ENCODE peak calls at places on chromosomes 11 and 22, in eight cellular contexts. One of them, this sample, is unnamed.

GRCh38 chr11:47161134-47161854 is 15.4 kb downstream of the ARFGAP2 start:
- DNase-seq in posterior cingulate gyrus: no peak
- DNase-seq in DMS153: peak
- DNase-seq in glutamatergic neuron: peak
- DNase-seq in progenitor cell of endocrine pancreas: peak
- DNase-seq in Peyer's patch: peak
- DNase-seq in stimulated activated CD4-positive, alpha-beta T cell treated with anti-CD3 and anti-CD28 coated beads, Interleukin-2, amount 100 ng/mL, for 24 hours: peak
- DNase-seq in prostate gland: peak
- DNase-seq in this sample: peak

GRCh38 chr11:65355776-65356393 is 1.3 kb downstream of the TIGD3 start:
- DNase-seq in stimulated activated CD4-positive, alpha-beta T cell treated with anti-CD3 and anti-CD28 coated beads, Interleukin-2, amount 100 ng/mL, for 24 hours: no peak
- DNase-seq in prostate gland: peak
- DNase-seq in Peyer's patch: peak
- DNase-seq in progenitor cell of endocrine pancreas: no peak
- DNase-seq in glutamatergic neuron: peak
- DNase-seq in DMS153: no peak
- DNase-seq in posterior cingulate gyrus: peak
- DNase-seq in this sample: no peak

GRCh38 chr11:71324788-71325417 is 72.5 kb upstream of the SHANK2 start:
- DNase-seq in progenitor cell of endocrine pancreas: no peak
- DNase-seq in glutamatergic neuron: no peak
- DNase-seq in posterior cingulate gyrus: no peak
- DNase-seq in stimulated activated CD4-positive, alpha-beta T cell treated with anti-CD3 and anti-CD28 coated beads, Interleukin-2, amount 100 ng/mL, for 24 hours: no peak
- DNase-seq in prostate gland: no peak
- DNase-seq in DMS153: no peak
- DNase-seq in Peyer's patch: peak
- DNase-seq in this sample: no peak

GRCh38 chr11:120546312-120547205 is 35.0 kb downstream of the GRIK4 start:
- DNase-seq in progenitor cell of endocrine pancreas: no peak
- DNase-seq in Peyer's patch: peak
- DNase-seq in prostate gland: no peak
- DNase-seq in posterior cingulate gyrus: no peak
- DNase-seq in glutamatergic neuron: no peak
- DNase-seq in stimulated activated CD4-positive, alpha-beta T cell treated with anti-CD3 and anti-CD28 coated beads, Interleukin-2, amount 100 ng/mL, for 24 hours: no peak
- DNase-seq in DMS153: no peak
- DNase-seq in this sample: peak

GRCh38 chr11:63929616-63930015 is 9.2 kb upstream of the NAA40 start:
- DNase-seq in progenitor cell of endocrine pancreas: no peak
- DNase-seq in glutamatergic neuron: no peak
- DNase-seq in stimulated activated CD4-positive, alpha-beta T cell treated with anti-CD3 and anti-CD28 coated beads, Interleukin-2, amount 100 ng/mL, for 24 hours: no peak
- DNase-seq in Peyer's patch: no peak
- DNase-seq in prostate gland: no peak
- DNase-seq in posterior cingulate gyrus: no peak
- DNase-seq in DMS153: no peak
- DNase-seq in this sample: no peak

GRCh38 chr11:72781063-72781312 is 12.9 kb downstream of the STARD10 start:
- DNase-seq in DMS153: no peak
- DNase-seq in progenitor cell of endocrine pancreas: no peak
- DNase-seq in posterior cingulate gyrus: no peak
- DNase-seq in prostate gland: peak
- DNase-seq in Peyer's patch: no peak
- DNase-seq in stimulated activated CD4-positive, alpha-beta T cell treated with anti-CD3 and anti-CD28 coated beads, Interleukin-2, amount 100 ng/mL, for 24 hours: no peak
- DNase-seq in glutamatergic neuron: no peak
- DNase-seq in this sample: peak

GRCh38 chr11:116072776-116073175 is 568.6 kb upstream of the CADM1 start:
- DNase-seq in glutamatergic neuron: peak
- DNase-seq in Peyer's patch: no peak
- DNase-seq in stimulated activated CD4-positive, alpha-beta T cell treated with anti-CD3 and anti-CD28 coated beads, Interleukin-2, amount 100 ng/mL, for 24 hours: no peak
- DNase-seq in progenitor cell of endocrine pancreas: no peak
- DNase-seq in DMS153: no peak
- DNase-seq in posterior cingulate gyrus: no peak
- DNase-seq in prostate gland: no peak
- DNase-seq in this sample: peak

GRCh38 chr11:68338041-68338800 is 25.8 kb downstream of the LRP5 start:
- DNase-seq in Peyer's patch: no peak
- DNase-seq in stimulated activated CD4-positive, alpha-beta T cell treated with anti-CD3 and anti-CD28 coated beads, Interleukin-2, amount 100 ng/mL, for 24 hours: no peak
- DNase-seq in posterior cingulate gyrus: no peak
- DNase-seq in progenitor cell of endocrine pancreas: no peak
- DNase-seq in glutamatergic neuron: no peak
- DNase-seq in prostate gland: no peak
- DNase-seq in DMS153: no peak
- DNase-seq in this sample: no peak

GRCh38 chr11:127350476-127350875 is 349.9 kb upstream of the KIRREL3 start:
- DNase-seq in posterior cingulate gyrus: no peak
- DNase-seq in Peyer's patch: no peak
- DNase-seq in DMS153: no peak
- DNase-seq in glutamatergic neuron: no peak
- DNase-seq in stimulated activated CD4-positive, alpha-beta T cell treated with anti-CD3 and anti-CD28 coated beads, Interleukin-2, amount 100 ng/mL, for 24 hours: no peak
- DNase-seq in progenitor cell of endocrine pancreas: no peak
- DNase-seq in prostate gland: no peak
- DNase-seq in this sample: no peak

GRCh38 chr11:4191031-4191571 is 96.5 kb downstream of the RRM1 start:
- DNase-seq in prostate gland: peak
- DNase-seq in stimulated activated CD4-positive, alpha-beta T cell treated with anti-CD3 and anti-CD28 coated beads, Interleukin-2, amount 100 ng/mL, for 24 hours: no peak
- DNase-seq in progenitor cell of endocrine pancreas: no peak
- DNase-seq in posterior cingulate gyrus: peak
- DNase-seq in glutamatergic neuron: no peak
- DNase-seq in Peyer's patch: no peak
- DNase-seq in DMS153: no peak
- DNase-seq in this sample: no peak

GRCh38 chr11:44968510-44968909 is 17.8 kb upstream of the TP53I11 start:
- DNase-seq in progenitor cell of endocrine pancreas: no peak
- DNase-seq in prostate gland: no peak
- DNase-seq in posterior cingulate gyrus: no peak
- DNase-seq in Peyer's patch: no peak
- DNase-seq in glutamatergic neuron: no peak
- DNase-seq in DMS153: no peak
- DNase-seq in stimulated activated CD4-positive, alpha-beta T cell treated with anti-CD3 and anti-CD28 coated beads, Interleukin-2, amount 100 ng/mL, for 24 hours: no peak
- DNase-seq in this sample: no peak

GRCh38 chr11:65434057-65434666 is 11.6 kb downstream of the NEAT1 start:
- DNase-seq in stimulated activated CD4-positive, alpha-beta T cell treated with anti-CD3 and anti-CD28 coated beads, Interleukin-2, amount 100 ng/mL, for 24 hours: no peak
- DNase-seq in DMS153: no peak
- DNase-seq in prostate gland: peak
- DNase-seq in glutamatergic neuron: no peak
- DNase-seq in Peyer's patch: no peak
- DNase-seq in posterior cingulate gyrus: no peak
- DNase-seq in progenitor cell of endocrine pancreas: no peak
- DNase-seq in this sample: no peak

GRCh38 chr22:38824587-38824986 is 19.2 kb downstream of the NPTXR start:
- DNase-seq in glutamatergic neuron: no peak
- DNase-seq in Peyer's patch: peak
- DNase-seq in DMS153: no peak
- DNase-seq in stimulated activated CD4-positive, alpha-beta T cell treated with anti-CD3 and anti-CD28 coated beads, Interleukin-2, amount 100 ng/mL, for 24 hours: peak
- DNase-seq in posterior cingulate gyrus: no peak
- DNase-seq in prostate gland: no peak
- DNase-seq in progenitor cell of endocrine pancreas: peak
- DNase-seq in this sample: peak

GRCh38 chr22:44181033-44181911 is 547 bp downstream of the PARVG start:
- DNase-seq in posterior cingulate gyrus: no peak
- DNase-seq in prostate gland: no peak
- DNase-seq in progenitor cell of endocrine pancreas: no peak
- DNase-seq in Peyer's patch: peak
- DNase-seq in glutamatergic neuron: no peak
- DNase-seq in DMS153: no peak
- DNase-seq in stimulated activated CD4-positive, alpha-beta T cell treated with anti-CD3 and anti-CD28 coated beads, Interleukin-2, amount 100 ng/mL, for 24 hours: peak
- DNase-seq in this sample: no peak

GRCh38 chr11:132472411-132473205 is 1059.7 kb downstream of the OPCML start:
- DNase-seq in stimulated activated CD4-positive, alpha-beta T cell treated with anti-CD3 and anti-CD28 coated beads, Interleukin-2, amount 100 ng/mL, for 24 hours: no peak
- DNase-seq in glutamatergic neuron: no peak
- DNase-seq in DMS153: no peak
- DNase-seq in posterior cingulate gyrus: peak
- DNase-seq in Peyer's patch: no peak
- DNase-seq in progenitor cell of endocrine pancreas: no peak
- DNase-seq in prostate gland: no peak
- DNase-seq in this sample: no peak

GRCh38 chr22:23394525-23395326 is 185.4 kb downstream of the IGLL1 start:
- DNase-seq in progenitor cell of endocrine pancreas: no peak
- DNase-seq in DMS153: no peak
- DNase-seq in stimulated activated CD4-positive, alpha-beta T cell treated with anti-CD3 and anti-CD28 coated beads, Interleukin-2, amount 100 ng/mL, for 24 hours: no peak
- DNase-seq in Peyer's patch: no peak
- DNase-seq in glutamatergic neuron: no peak
- DNase-seq in posterior cingulate gyrus: no peak
- DNase-seq in prostate gland: no peak
- DNase-seq in this sample: no peak

GRCh38 chr11:110085255-110085838 is 7.8 kb upstream of the ZC3H12C start:
- DNase-seq in posterior cingulate gyrus: no peak
- DNase-seq in progenitor cell of endocrine pancreas: no peak
- DNase-seq in DMS153: no peak
- DNase-seq in Peyer's patch: no peak
- DNase-seq in glutamatergic neuron: no peak
- DNase-seq in prostate gland: no peak
- DNase-seq in stimulated activated CD4-positive, alpha-beta T cell treated with anti-CD3 and anti-CD28 coated beads, Interleukin-2, amount 100 ng/mL, for 24 hours: no peak
- DNase-seq in this sample: no peak

This sample was measured in hepatocyte.